ENCODE peak calls at places on chromosome 18, in five cellular contexts. O is AG09309, I is fibroblast of lung, H is HL-60, N is A549. Y is an unnamed sample.

GRCh38 chr18:3012306-3012919 is 531 bp downstream of the LPIN2 start:
- DNase-seq in O (no peak), I (peak; percentile 42), H (no peak), N (no peak), Y (no peak)

GRCh38 chr18:50182516-50182915 is 12.4 kb downstream of the MYO5B start:
- DNase-seq in O (no peak), I (no peak), H (no peak), N (no peak), Y (no peak)

GRCh38 chr18:40056085-40056484 is 1898.9 kb upstream of the PIK3C3 start:
- DNase-seq in O (no peak), I (peak; percentile 5), H (no peak), N (no peak), Y (no peak)

GRCh38 chr18:62455222-62455621 is 67.6 kb upstream of the ZCCHC2 start:
- DNase-seq in O (no peak), I (no peak), H (no peak), N (no peak), Y (no peak)

GRCh38 chr18:49161627-49162026 is 210.9 kb upstream of the SMAD7 start:
- DNase-seq in O (peak; percentile 55), I (peak; percentile 43), H (no peak), N (no peak), Y (no peak)

GRCh38 chr18:49638209-49638785 is 76.4 kb downstream of the LIPG start:
- DNase-seq in O (no peak), I (no peak), H (no peak), N (no peak), Y (no peak)

GRCh38 chr18:25350561-25351201 is 1.3 kb downstream of the ZNF521 start:
- DNase-seq in O (no peak), I (peak; percentile 61), H (no peak), N (no peak), Y (no peak)

GRCh38 chr18:8607776-8608682 is 1.2 kb upstream of the RAB12 start:
- DNase-seq in O (no peak), I (peak; percentile 74), H (no peak), N (no peak), Y (no peak)

GRCh38 chr18:60295776-60296175 is 76.8 kb downstream of the MC4R start:
- DNase-seq in O (no peak), I (no peak), H (no peak), N (no peak), Y (no peak)

GRCh38 chr18:50656396-50656795 is 96.5 kb downstream of the MAPK4 start:
- DNase-seq in O (no peak), I (no peak), H (no peak), N (no peak), Y (no peak)

GRCh38 chr18:36187826-36188721 is 777 bp downstream of the MOCOS start:
- DNase-seq in O (peak; percentile 34), I (peak; percentile 75), H (no peak), N (no peak), Y (no peak)

GRCh38 chr18:47730795-47731194 is 199.7 kb downstream of the SMAD2 start:
- DNase-seq in O (no peak), I (no peak), H (no peak), N (no peak), Y (no peak)

GRCh38 chr18:8341481-8342230 is 267.6 kb upstream of the RAB12 start:
- DNase-seq in O (no peak), I (peak; percentile 70), H (no peak), N (peak; percentile 55), Y (no peak)

GRCh38 chr18:59085797-59086196 is 53.9 kb upstream of the SEC11C start:
- DNase-seq in O (peak; percentile 16), I (peak; percentile 6), H (no peak), N (no peak), Y (no peak)

GRCh38 chr18:79935499-79935898 is 16.0 kb downstream of the SLC66A2 start:
- DNase-seq in O (no peak), I (no peak), H (no peak), N (no peak), Y (peak; percentile 9)

GRCh38 chr18:55354795-55355194 is 233.2 kb downstream of the TCF4 start:
- DNase-seq in O (no peak), I (peak; percentile 47), H (no peak), N (no peak), Y (no peak)

GRCh38 chr18:49561127-49561376 is 805 bp upstream of the LIPG start:
- DNase-seq in O (no peak), I (no peak), H (no peak), N (no peak), Y (no peak)

GRCh38 chr18:59617468-59617932 is 79.7 kb downstream of the CCBE1 start:
- DNase-seq in O (no peak), I (no peak), H (no peak), N (no peak), Y (no peak)

GRCh38 chr18:48371854-48372598 is 37.2 kb downstream of the ZBTB7C start:
- DNase-seq in O (no peak), I (no peak), H (no peak), N (no peak), Y (no peak)

GRCh38 chr18:63476666-63477065 is at the start of gene SERPINB5:
- DNase-seq in O (no peak), I (no peak), H (no peak), N (no peak), Y (no peak)

GRCh38 chr18:36862182-36862581 is 33.3 kb downstream of the KIAA1328 start:
- DNase-seq in O (no peak), I (no peak), H (no peak), N (no peak), Y (no peak)

GRCh38 chr18:40810371-40810770 is 1144.7 kb upstream of the PIK3C3 start:
- DNase-seq in O (no peak), I (peak; percentile 64), H (no peak), N (no peak), Y (no peak)

GRCh38 chr18:28065031-28065792 is 111.7 kb downstream of the CDH2 start:
- DNase-seq in O (peak; percentile 83), I (peak; percentile 44), H (no peak), N (peak; percentile 16), Y (no peak)

GRCh38 chr18:364221-364620 is 96.4 kb upstream of the THOC1 start:
- DNase-seq in O (no peak), I (no peak), H (no peak), N (no peak), Y (no peak)

GRCh38 chr18:27748336-27748735 is 428.6 kb downstream of the CDH2 start:
- DNase-seq in O (no peak), I (no peak), H (no peak), N (no peak), Y (no peak)

GRCh38 chr18:9160014-9160413 is 23.4 kb downstream of the ANKRD12 start:
- DNase-seq in O (no peak), I (no peak), H (no peak), N (no peak), Y (no peak)

GRCh38 chr18:31244737-31245432 is 73.1 kb upstream of the DSG1 start:
- DNase-seq in O (no peak), I (no peak), H (no peak), N (no peak), Y (no peak)

GRCh38 chr18:59712311-59712710 is 15.1 kb upstream of the CCBE1 start:
- DNase-seq in O (no peak), I (no peak), H (no peak), N (no peak), Y (no peak)

GRCh38 chr18:39523281-39523680 is 1957.7 kb upstream of the CELF4 start:
- DNase-seq in O (no peak), I (peak; percentile 29), H (no peak), N (peak; percentile 0), Y (no peak)

GRCh38 chr18:65737346-65737745 is 13.5 kb upstream of the CDH7 start:
- DNase-seq in O (no peak), I (no peak), H (no peak), N (no peak), Y (no peak)

GRCh38 chr18:3620146-3621119 is 170.5 kb downstream of the TGIF1 start:
- DNase-seq in O (no peak), I (no peak), H (no peak), N (no peak), Y (no peak)

DNA sequence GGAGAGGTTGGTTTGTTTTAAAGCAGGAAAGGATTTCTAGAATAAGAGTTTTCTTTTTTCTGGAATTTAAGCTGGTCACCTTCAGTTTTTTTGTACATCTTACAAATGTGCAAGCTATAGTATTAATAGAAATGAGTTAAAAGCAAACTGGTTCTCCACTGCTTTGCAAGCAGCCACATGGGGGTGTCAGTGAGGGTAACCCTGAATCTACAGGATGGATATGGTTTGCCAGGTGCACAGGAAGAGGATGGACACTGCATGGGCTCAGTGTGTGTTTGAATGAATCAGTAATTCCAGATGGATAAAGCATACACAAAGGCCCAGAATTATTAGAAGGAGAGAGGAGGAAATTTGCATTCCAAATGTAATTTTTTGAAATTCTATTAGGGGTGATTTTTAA is 89.0 kb downstream of the MAPRE2 start:
- DNase-seq in O (no peak), I (no peak), H (no peak), N (no peak), Y (no peak)
- TF ChIP-seq CTCF in O (no peak), I (no peak), H (no peak), N (no peak), Y (no peak)

DNA sequence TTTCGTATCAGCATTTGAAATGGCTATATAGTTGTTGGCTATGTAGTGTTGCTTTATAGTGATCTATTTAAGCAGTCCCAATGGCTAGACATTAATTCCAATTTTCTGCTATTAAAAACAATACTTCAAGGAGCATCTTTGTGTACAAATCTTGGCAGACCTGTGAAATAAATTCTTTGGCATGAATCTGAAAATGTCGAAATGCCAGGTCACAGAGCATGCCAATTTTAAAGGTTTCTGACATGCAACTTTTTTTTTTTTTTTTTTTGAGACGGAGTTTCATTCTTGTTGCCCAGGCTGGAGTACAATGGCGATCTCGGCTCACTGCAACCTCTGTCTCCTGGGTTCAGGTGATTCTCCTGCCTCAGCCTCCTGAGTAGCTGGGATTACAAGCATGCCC is 26.8 kb upstream of the CABLES1 start:
- DNase-seq in O (no peak), I (no peak), H (no peak), N (no peak), Y (no peak)
- TF ChIP-seq CTCF in O (no peak), I (no peak), H (no peak), N (no peak), Y (no peak)

GRCh38 chr18:45864081-45864480 is 38.6 kb downstream of the SIGLEC15 start:
- DNase-seq in O (no peak), I (no peak), H (no peak), N (no peak), Y (no peak)
- TF ChIP-seq CTCF in O (no peak), I (no peak), H (no peak), N (no peak), Y (no peak)

GRCh38 chr18:56696966-56697365 is 45.8 kb downstream of the WDR7 start:
- DNase-seq in O (no peak), I (peak; percentile 9), H (no peak), N (peak; percentile 12), Y (no peak)

GRCh38 chr18:56702946-56703345 is 51.8 kb downstream of the WDR7 start:
- DNase-seq in O (no peak), I (peak; percentile 51), H (peak; percentile 15), N (peak; percentile 3), Y (no peak)
- TF ChIP-seq CTCF in O (peak; percentile 50), I (peak; percentile 34), H (peak; percentile 21), N (peak; percentile 55), Y (peak; percentile 72)

GRCh38 chr18:12010187-12010802 is 29.0 kb downstream of the IMPA2 start:
- DNase-seq in O (no peak), I (no peak), H (no peak), N (no peak), Y (no peak)
- TF ChIP-seq CTCF in O (no peak), I (no peak), H (no peak), N (no peak), Y (no peak)